ENCODE peak calls at places on chromosomes 13 and 19, in ten cellular contexts. A, R, K, T, E, G, Y, M, Z and U are unnamed samples.

GRCh38 chr13:49098198-49098597 is 121.9 kb upstream of the MLNR start:
- DNase-seq in Z (no peak), M (peak), A (no peak), T (no peak), G (peak), E (no peak), Y (peak), K (no peak), R (no peak), U (peak)

GRCh38 chr19:21084343-21084742 is 2.3 kb downstream of the ZNF714 start:
- DNase-seq in R (no peak), E (no peak), Z (no peak), G (no peak), T (no peak), M (no peak), K (no peak), Y (peak), A (no peak), U (peak)

GRCh38 chr19:47447470-47448359 is 24.0 kb downstream of the SLC8A2 start:
- DNase-seq in R (peak), T (peak), Y (peak), K (no peak), M (peak), Z (no peak), G (no peak), E (no peak), A (peak), U (no peak)

GRCh38 chr19:57850553-57851017 is 926 bp downstream of the ZNF587 start:
- DNase-seq in Y (peak), A (peak), R (no peak), Z (no peak), K (no peak), M (no peak), T (no peak), E (no peak), G (no peak), U (peak)

GRCh38 chr13:20566424-20566916 is 487 bp upstream of the IFT88 start:
- DNase-seq in G (no peak), M (no peak), R (no peak), E (no peak), T (no peak), Z (no peak), A (peak), K (no peak), Y (peak), U (no peak)

GRCh38 chr13:71751074-71751473 is 115.9 kb downstream of the DACH1 start:
- DNase-seq in R (no peak), E (no peak), M (no peak), A (no peak), Z (no peak), T (no peak), G (no peak), K (no peak), Y (no peak), U (no peak)

GRCh38 chr13:80144493-80144892 is 196.4 kb downstream of the SPRY2 start:
- DNase-seq in M (no peak), T (no peak), R (no peak), A (no peak), Y (no peak), K (no peak), Z (no peak), E (no peak), G (no peak), U (no peak)

GRCh38 chr13:73880365-73880764 is 253.8 kb downstream of the KLF12 start:
- DNase-seq in Z (no peak), E (no peak), A (no peak), R (no peak), G (no peak), M (no peak), K (no peak), Y (peak), T (no peak), U (peak)

GRCh38 chr13:98549006-98549727 is 27.7 kb downstream of the STK24 start:
- DNase-seq in E (no peak), T (no peak), K (no peak), Y (peak), Z (no peak), R (no peak), G (peak), M (no peak), A (no peak), U (peak)

GRCh38 chr19:46390121-46390858 is 23.1 kb downstream of the CCDC8 start:
- DNase-seq in A (no peak), G (no peak), R (peak), Z (no peak), E (no peak), T (peak), M (no peak), Y (no peak), K (no peak), U (no peak)

GRCh38 chr19:53982611-53983010 is 8.8 kb upstream of the CACNG6 start:
- DNase-seq in R (no peak), T (peak), M (no peak), K (no peak), G (no peak), A (peak), Z (no peak), Y (no peak), E (no peak), U (no peak)

GRCh38 chr19:45908956-45909355 is 5.6 kb downstream of the NANOS2 start:
- DNase-seq in Z (no peak), A (no peak), M (no peak), Y (peak), R (no peak), E (no peak), K (no peak), T (no peak), G (no peak), U (no peak)

GRCh38 chr13:33204130-33204927 is 81.2 kb downstream of the STARD13 start:
- DNase-seq in Z (no peak), M (peak), A (no peak), G (peak), R (peak), E (peak), K (no peak), Y (peak), T (peak), U (peak)

GRCh38 chr13:33676700-33677048 is 141.3 kb upstream of the RFC3 start:
- DNase-seq in K (no peak), T (peak), R (no peak), Z (no peak), M (peak), E (no peak), G (no peak), Y (peak), A (peak), U (peak)

GRCh38 chr13:95937700-95938320 is 115.4 kb downstream of the UGGT2 start:
- DNase-seq in A (no peak), Y (no peak), R (no peak), M (no peak), T (no peak), E (no peak), G (no peak), Z (no peak), K (no peak), U (peak)

GRCh38 chr13:112814905-112815585 is 125.2 kb downstream of the ATP11A start:
- DNase-seq in K (no peak), R (no peak), E (no peak), Y (peak), Z (no peak), T (no peak), G (no peak), M (peak), A (no peak), U (no peak)

GRCh38 chr19:14383898-14384669 is 2.8 kb downstream of the ADGRE5 start:
- DNase-seq in Y (peak), Z (no peak), E (no peak), M (peak), R (no peak), G (no peak), A (peak), T (no peak), K (no peak), U (peak)

GRCh38 chr19:54178581-54179261 is 5.8 kb upstream of the TMC4 start:
- DNase-seq in T (no peak), Y (no peak), Z (no peak), E (no peak), A (peak), G (no peak), R (no peak), K (no peak), M (no peak), U (no peak)

GRCh38 chr13:33080962-33081655 is 64.9 kb downstream of the KL start:
- DNase-seq in Y (no peak), G (no peak), T (no peak), M (no peak), A (no peak), R (no peak), Z (no peak), K (no peak), E (no peak), U (peak)

GRCh38 chr13:112066624-112067004 is 335 bp upstream of the SOX1 start:
- DNase-seq in G (no peak), E (no peak), Y (no peak), Z (no peak), R (no peak), K (no peak), A (peak), T (peak), M (no peak), U (no peak)

GRCh38 chr13:80802946-80803345 is 462.0 kb upstream of the SPRY2 start:
- DNase-seq in Y (no peak), Z (no peak), E (no peak), A (no peak), M (no peak), K (no peak), G (no peak), T (no peak), R (no peak), U (peak)

GRCh38 chr13:113531041-113531873 is 40.7 kb upstream of the DCUN1D2 start:
- DNase-seq in G (no peak), T (no peak), K (no peak), E (no peak), R (peak), A (no peak), M (no peak), Y (no peak), Z (no peak), U (no peak)

GRCh38 chr19:5083547-5083965 is 114.6 kb downstream of the KDM4B start:
- DNase-seq in Z (no peak), R (peak), A (no peak), T (no peak), K (no peak), G (no peak), M (peak), E (no peak), Y (no peak), U (peak)

GRCh38 chr19:45717983-45718650 is 12.6 kb downstream of the FBXO46 start:
- DNase-seq in R (no peak), K (no peak), Y (no peak), Z (no peak), G (no peak), A (no peak), M (no peak), E (no peak), T (no peak), U (peak)

GRCh38 chr19:35784401-35785086 is 9.2 kb downstream of the ARHGAP33 start:
- DNase-seq in A (no peak), R (no peak), T (no peak), E (no peak), M (no peak), K (no peak), Z (no peak), Y (no peak), G (no peak), U (no peak)

GRCh38 chr13:67299072-67299635 is 69.0 kb upstream of the PCDH9 start:
- DNase-seq in R (no peak), T (no peak), Z (no peak), A (no peak), G (no peak), E (no peak), K (no peak), Y (peak), M (no peak), U (peak)

GRCh38 chr19:41918095-41918494 is 10.2 kb downstream of the ERFL start:
- DNase-seq in K (no peak), R (no peak), A (no peak), Y (no peak), M (no peak), Z (no peak), G (no peak), T (no peak), E (no peak), U (no peak)

GRCh38 chr13:93814658-93815057 is 588.1 kb downstream of the GPC6 start:
- DNase-seq in G (no peak), T (no peak), K (no peak), M (no peak), Y (no peak), A (no peak), R (no peak), Z (no peak), E (no peak), U (no peak)

GRCh38 chr13:38590796-38591507 is 95.9 kb upstream of the FREM2 start:
- DNase-seq in K (no peak), T (no peak), R (no peak), Y (no peak), A (no peak), Z (no peak), E (no peak), M (no peak), G (no peak), U (no peak)

GRCh38 chr19:46621191-46622117 is 3.4 kb downstream of the PTGIR start:
- DNase-seq in R (no peak), M (no peak), Z (no peak), G (no peak), A (no peak), E (no peak), K (no peak), Y (peak), T (no peak), U (no peak)

GRCh38 chr13:75511226-75511625 is 26.4 kb downstream of the COMMD6 start:
- DNase-seq in Y (no peak), K (no peak), R (no peak), T (no peak), Z (no peak), M (no peak), E (no peak), A (no peak), G (no peak), U (no peak)

GRCh38 chr19:41218615-41219507 is at the start of gene AXL:
- DNase-seq in T (peak), R (peak), Z (peak), Y (peak), G (peak), E (peak), K (no peak), M (peak), A (peak), U (peak)

GRCh38 chr13:100423375-100423774 is 165.2 kb downstream of the GGACT start:
- DNase-seq in Z (no peak), K (no peak), R (no peak), E (no peak), M (no peak), G (no peak), A (no peak), Y (peak), T (no peak), U (peak)

GRCh38 chr13:60538566-60538965 is 141.5 kb downstream of the TDRD3 start:
- DNase-seq in R (no peak), A (no peak), T (no peak), K (no peak), M (no peak), G (no peak), Y (no peak), Z (no peak), E (no peak), U (no peak)

GRCh38 chr13:108895220-108895704 is 265.9 kb downstream of the MYO16 start:
- DNase-seq in K (no peak), M (no peak), Z (no peak), T (no peak), Y (peak), R (no peak), G (peak), A (no peak), E (no peak), U (peak)

GRCh38 chr13:49840266-49840665 is 47.8 kb upstream of the KPNA3 start:
- DNase-seq in Y (peak), R (no peak), G (no peak), E (no peak), Z (no peak), M (peak), K (no peak), A (no peak), T (no peak), U (no peak)

GRCh38 chr19:11204076-11204602 is 6.8 kb upstream of the KANK2 start:
- DNase-seq in M (no peak), Y (no peak), R (no peak), E (no peak), A (no peak), Z (no peak), G (no peak), T (no peak), K (no peak), U (no peak)
- TF ChIP-seq CTCF in M (no peak), Y (no peak), R (no peak), E (no peak), A (no peak), Z (peak), G (no peak), T (no peak), K (no peak), U (no peak)

GRCh38 chr19:1254081-1254527 is 5.7 kb downstream of the MIDN start:
- DNase-seq in A (no peak), E (no peak), G (no peak), M (peak), T (peak), Y (no peak), K (no peak), R (no peak), Z (no peak), U (peak)
- H3K4me3 ChIP-seq in A (peak), E (peak), G (no peak), M (no peak), T (peak), Y (no peak), K (peak), R (peak), Z (peak), U (peak)

DNA sequence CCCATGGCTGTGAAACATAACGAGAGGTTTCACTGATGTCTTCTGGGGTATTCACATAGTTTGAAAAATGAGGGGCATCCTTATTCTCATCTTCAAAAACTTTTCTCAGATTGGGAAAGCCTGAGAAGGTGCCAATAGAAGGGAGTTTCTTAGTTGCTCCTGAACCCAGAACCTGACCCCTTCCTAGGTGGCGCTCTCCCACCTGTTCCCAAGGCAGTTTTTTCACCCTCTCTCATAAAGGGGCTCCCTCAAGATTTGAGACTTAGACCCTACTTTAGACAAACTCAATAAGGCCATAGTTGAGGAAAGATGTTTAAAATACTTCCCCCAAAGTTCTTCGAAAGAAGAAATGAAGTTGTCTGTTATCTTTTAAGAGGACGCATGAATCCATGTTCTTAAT is 142.2 kb downstream of the FGF9 start:
- DNase-seq in E (no peak), Y (no peak), G (no peak), T (no peak), R (no peak), A (no peak), Z (no peak), K (no peak), M (no peak), U (no peak)
- TF ChIP-seq CTCF in E (no peak), Y (no peak), G (no peak), T (no peak), R (no peak), A (no peak), Z (no peak), K (peak), M (no peak), U (no peak)

GRCh38 chr13:24273926-24274325 is 35.5 kb upstream of the C1QTNF9 start:
- DNase-seq in Y (no peak), T (no peak), Z (no peak), E (no peak), G (no peak), K (no peak), A (no peak), R (no peak), M (peak), U (no peak)

GRCh38 chr13:24271611-24272451 is 37.5 kb upstream of the C1QTNF9 start:
- DNase-seq in E (no peak), G (no peak), T (peak), A (peak), K (no peak), Y (peak), M (peak), Z (no peak), R (peak), U (peak)

GRCh38 chr13:24271231-24271610 is 38.2 kb upstream of the C1QTNF9 start:
- DNase-seq in Z (no peak), T (no peak), E (no peak), K (no peak), R (no peak), Y (no peak), A (no peak), G (no peak), M (no peak), U (no peak)

GRCh38 chr13:24274452-24274971 is 34.9 kb upstream of the C1QTNF9 start:
- DNase-seq in G (no peak), E (no peak), K (no peak), A (no peak), M (peak), Y (peak), Z (no peak), R (peak), T (no peak), U (peak)

DNA sequence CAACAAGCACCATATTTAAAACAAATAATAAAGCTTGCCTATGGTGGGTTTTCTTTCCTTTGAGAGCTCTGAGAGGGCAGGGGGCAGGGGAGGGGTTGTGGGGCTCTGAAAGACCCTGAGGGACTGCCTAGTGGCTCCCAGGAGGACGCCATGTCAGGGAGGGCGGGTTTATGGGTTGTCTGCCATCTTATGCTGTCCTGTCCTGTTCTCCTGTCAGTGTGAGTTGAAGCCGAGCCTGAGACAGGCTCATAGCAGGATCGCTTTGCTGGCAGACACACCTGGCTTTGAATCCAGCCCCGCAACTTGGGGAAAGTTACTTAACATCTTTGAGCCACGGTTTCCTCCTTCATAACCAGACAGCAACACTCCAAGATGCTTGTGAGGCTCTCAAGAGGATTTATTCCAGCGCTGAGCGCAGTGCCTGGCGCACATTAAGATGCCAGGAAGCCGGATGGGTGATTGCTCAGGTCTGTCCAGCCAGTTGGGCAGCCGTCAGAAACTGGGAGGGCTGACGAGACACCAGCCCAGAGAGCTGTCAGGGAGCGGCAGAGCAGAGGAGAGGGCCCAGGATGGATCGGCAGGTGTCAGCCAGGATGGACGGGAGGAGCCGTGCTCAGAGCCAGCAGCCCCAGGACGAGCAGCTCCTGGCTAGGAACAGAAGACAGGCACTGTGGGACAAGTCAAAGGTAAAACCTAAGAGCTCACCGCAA is 36.8 kb upstream of the C1QTNF9 start:
- DNase-seq in T (no peak), E (no peak), Z (no peak), Y (no peak), A (peak), G (no peak), R (peak), M (peak), K (no peak), U (no peak)
- H3K4me3 ChIP-seq in T (no peak), E (peak), Z (peak), Y (no peak), A (peak), G (no peak), R (peak), M (no peak), K (no peak), U (no peak)

GRCh38 chr13:78133511-78133910 is 214.9 kb upstream of the EDNRB start:
- DNase-seq in Z (no peak), K (no peak), A (no peak), G (no peak), R (no peak), M (no peak), E (no peak), T (no peak), Y (no peak), U (no peak)

GRCh38 chr13:78136966-78137365 is 218.3 kb upstream of the EDNRB start:
- DNase-seq in Y (no peak), A (no peak), M (no peak), K (no peak), G (no peak), R (no peak), T (no peak), E (no peak), Z (no peak), U (no peak)

GRCh38 chr13:78137404-78138142 is 218.9 kb upstream of the EDNRB start:
- DNase-seq in M (peak), K (peak), G (peak), E (no peak), Z (no peak), T (no peak), R (no peak), Y (peak), A (no peak), U (peak)

GRCh38 chr13:78129850-78130249 is 211.2 kb upstream of the EDNRB start:
- DNase-seq in E (no peak), T (no peak), K (no peak), Z (no peak), R (no peak), M (no peak), G (no peak), Y (no peak), A (no peak), U (no peak)

DNA sequence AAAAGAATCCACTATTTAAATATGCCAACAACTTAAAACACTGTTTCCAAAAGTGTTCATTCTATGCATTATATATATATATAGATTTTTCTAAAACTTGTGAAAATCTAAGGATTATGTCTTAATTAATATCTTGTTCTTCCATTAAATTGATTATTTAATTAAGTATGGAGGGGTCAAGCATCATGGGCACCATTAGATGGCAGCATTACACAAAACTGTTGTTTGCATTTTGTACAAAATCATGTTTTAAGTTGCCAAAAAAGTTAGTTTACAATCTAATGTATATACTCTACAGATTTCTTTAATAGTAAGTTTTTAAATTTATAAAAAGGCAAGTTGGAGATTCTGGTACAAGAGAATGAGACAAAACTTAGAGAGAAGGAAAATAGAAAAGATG is 213.2 kb upstream of the EDNRB start:
- DNase-seq in E (no peak), M (no peak), G (no peak), A (no peak), T (no peak), Z (no peak), K (no peak), R (no peak), Y (peak), U (peak)
- TF ChIP-seq CTCF in E (no peak), M (no peak), G (no peak), A (no peak), T (peak), Z (no peak), K (peak), R (no peak), Y (peak), U (peak)

GRCh38 chr13:97429681-97430081 is 4.3 kb upstream of the RAP2A start:
- DNase-seq in Z (no peak), M (no peak), Y (peak), G (no peak), R (no peak), K (no peak), E (no peak), A (no peak), T (no peak), U (peak)
- H3K4me3 ChIP-seq in Z (peak), M (no peak), Y (peak), G (peak), R (no peak), K (peak), E (no peak), A (no peak), T (no peak), U (no peak)